ENCODE peak calls at places on chromosomes 11 and 22, in four cellular contexts. One of them, this sample, is unnamed.

GRCh38 chr11:10108901-10109665 is 184.9 kb downstream of the SBF2 start:
- DNase-seq in neural crest cell: no peak
- DNase-seq in astrocyte of the spinal cord: peak
- DNase-seq in Right ventricle myocardium superior: no peak
- DNase-seq in this sample: no peak

GRCh38 chr11:124724854-124725718 is 14.7 kb upstream of the NRGN start:
- DNase-seq in astrocyte of the spinal cord: no peak
- DNase-seq in neural crest cell: no peak
- DNase-seq in Right ventricle myocardium superior: no peak
- DNase-seq in this sample: no peak

GRCh38 chr11:62611705-62612365 is 740 bp downstream of the EML3 start:
- DNase-seq in Right ventricle myocardium superior: peak
- DNase-seq in neural crest cell: no peak
- DNase-seq in astrocyte of the spinal cord: peak
- DNase-seq in this sample: no peak

GRCh38 chr11:105838668-105839403 is 183.2 kb downstream of the MSANTD4 start:
- DNase-seq in neural crest cell: no peak
- DNase-seq in Right ventricle myocardium superior: no peak
- DNase-seq in astrocyte of the spinal cord: peak
- DNase-seq in this sample: no peak

GRCh38 chr22:26558246-26558895 is 31.6 kb downstream of the TPST2 start:
- DNase-seq in Right ventricle myocardium superior: no peak
- DNase-seq in astrocyte of the spinal cord: peak
- DNase-seq in neural crest cell: no peak
- DNase-seq in this sample: no peak

GRCh38 chr11:3169235-3169951 is 4.3 kb upstream of the OSBPL5 start:
- DNase-seq in Right ventricle myocardium superior: peak
- DNase-seq in neural crest cell: no peak
- DNase-seq in astrocyte of the spinal cord: peak
- DNase-seq in this sample: no peak

GRCh38 chr11:64334764-64335741 is 5.0 kb upstream of the CCDC88B start:
- DNase-seq in astrocyte of the spinal cord: peak
- DNase-seq in neural crest cell: no peak
- DNase-seq in Right ventricle myocardium superior: no peak
- DNase-seq in this sample: no peak

GRCh38 chr11:31810779-31811647 is at the start of gene PAX6:
- DNase-seq in Right ventricle myocardium superior: peak
- DNase-seq in neural crest cell: peak
- DNase-seq in astrocyte of the spinal cord: peak
- DNase-seq in this sample: no peak